ENCODE peak calls at places on chromosome 10, in seven cellular contexts. P is GM23248; M is CD8-positive, alpha-beta memory T cell; J is CD4-positive, CD25-positive, alpha-beta regulatory T cell; Q is thoracic aorta; Z is body of pancreas; L is uterus. R is an unnamed sample.
A peak's percentile ranks its signal among the peaks of the same experiment; 100 is the strongest.

GRCh38 chr10:111370101-111370500 is 293.3 kb downstream of the ADRA2A start:
- DNase-seq in L (no peak), P (peak; percentile 48), Z (no peak), J (no peak), Q (no peak), M (no peak), R (no peak)

GRCh38 chr10:62831346-62831745 is 15.2 kb upstream of the EGR2 start:
- DNase-seq in J (no peak), P (peak; percentile 88), M (no peak), L (no peak), Z (no peak), Q (no peak), R (no peak)

GRCh38 chr10:132036153-132036886 is 29.4 kb upstream of the JAKMIP3 start:
- DNase-seq in Z (peak; percentile 20), P (peak; percentile 54), M (no peak), Q (no peak), L (no peak), J (no peak), R (no peak)

GRCh38 chr10:20492447-20492846 is 404.7 kb downstream of the NEBL start:
- DNase-seq in M (no peak), Z (no peak), Q (no peak), P (no peak), J (no peak), L (no peak), R (peak; percentile 1)

GRCh38 chr10:28130267-28130666 is 131.4 kb upstream of the ODAD2 start:
- DNase-seq in L (no peak), J (no peak), P (peak; percentile 77), M (no peak), Z (no peak), Q (no peak), R (peak; percentile 68)

GRCh38 chr10:21935439-21936023 is 68.0 kb downstream of the DNAJC1 start:
- DNase-seq in Z (no peak), L (no peak), J (no peak), P (no peak), M (no peak), Q (no peak), R (no peak)

GRCh38 chr10:59970396-59971368 is 64.3 kb upstream of the CCDC6 start:
- DNase-seq in M (no peak), P (no peak), J (no peak), Q (no peak), Z (no peak), L (no peak), R (no peak)

GRCh38 chr10:7445474-7446135 is 34.8 kb upstream of the SFMBT2 start:
- DNase-seq in Z (no peak), J (no peak), Q (no peak), M (no peak), P (no peak), L (no peak), R (no peak)

GRCh38 chr10:75029874-75030273 is 81.6 kb upstream of the SAMD8 start:
- DNase-seq in M (no peak), L (no peak), J (no peak), Q (no peak), Z (no peak), P (no peak), R (peak; percentile 31)

GRCh38 chr10:121078036-121078435 is 226.9 kb downstream of the WDR11 start:
- DNase-seq in J (no peak), P (no peak), Q (no peak), Z (no peak), L (no peak), M (no peak), R (no peak)

GRCh38 chr10:37992083-37992482 is 15.6 kb upstream of the ZNF25 start:
- DNase-seq in L (no peak), Q (no peak), J (no peak), P (peak; percentile 7), Z (no peak), M (no peak), R (no peak)

GRCh38 chr10:24439935-24440334 is 231.0 kb downstream of the KIAA1217 start:
- DNase-seq in Q (no peak), Z (no peak), M (no peak), L (no peak), P (peak; percentile 60), J (no peak), R (no peak)

GRCh38 chr10:80437227-80437626 is 16.9 kb upstream of the TSPAN14 start:
- DNase-seq in Q (no peak), L (no peak), P (no peak), J (no peak), Z (no peak), M (no peak), R (no peak)

GRCh38 chr10:49426490-49427360 is 30.8 kb upstream of the DRGX start:
- DNase-seq in P (no peak), Z (no peak), J (no peak), M (no peak), Q (no peak), L (no peak), R (no peak)

GRCh38 chr10:133258818-133259602 is 17.7 kb downstream of the ADAM8 start:
- DNase-seq in M (peak; percentile 69), Q (peak; percentile 64), Z (peak; percentile 45), J (peak; percentile 47), P (peak; percentile 100), L (peak; percentile 69), R (peak; percentile 99)

GRCh38 chr10:122259075-122259466 is 12.0 kb upstream of the BTBD16 start:
- DNase-seq in Z (no peak), J (no peak), M (no peak), Q (no peak), P (no peak), L (no peak), R (no peak)

GRCh38 chr10:59622320-59622901 is 87.2 kb downstream of the SLC16A9 start:
- DNase-seq in M (peak; percentile 18), L (peak; percentile 37), Z (peak; percentile 38), P (peak; percentile 60), J (peak; percentile 9), Q (no peak), R (peak; percentile 39)

GRCh38 chr10:43898592-43898991 is 249.9 kb upstream of the ZNF32 start:
- DNase-seq in Z (no peak), J (no peak), L (no peak), P (no peak), Q (no peak), M (no peak), R (no peak)

GRCh38 chr10:133377818-133378250 is 1.2 kb upstream of the PAOX start:
- DNase-seq in J (no peak), P (no peak), L (no peak), Q (no peak), Z (no peak), M (no peak), R (no peak)

GRCh38 chr10:66746246-66746645 is 179.6 kb upstream of the LRRTM3 start:
- DNase-seq in Z (no peak), Q (no peak), J (no peak), P (no peak), M (no peak), L (no peak), R (no peak)

GRCh38 chr10:10818082-10818481 is 199.6 kb upstream of the CELF2 start:
- DNase-seq in J (no peak), Q (no peak), L (no peak), P (peak; percentile 89), M (no peak), Z (no peak), R (peak; percentile 89)

GRCh38 chr10:44975487-44976331 is 2.9 kb downstream of the DEPP1 start:
- DNase-seq in J (no peak), Q (no peak), Z (peak; percentile 82), P (peak; percentile 52), M (no peak), L (peak; percentile 77), R (peak; percentile 38)

GRCh38 chr10:44978213-44978569 is 418 bp downstream of the DEPP1 start:
- DNase-seq in J (no peak), Q (no peak), M (no peak), P (no peak), L (no peak), Z (no peak), R (no peak)

GRCh38 chr10:44977287-44978212 is 1.1 kb downstream of the DEPP1 start:
- DNase-seq in P (no peak), Z (peak; percentile 59), Q (no peak), M (no peak), L (peak; percentile 52), J (no peak), R (no peak)

GRCh38 chr10:44974628-44975431 is 3.8 kb downstream of the DEPP1 start:
- DNase-seq in P (peak; percentile 82), L (peak; percentile 73), J (peak; percentile 64), Q (no peak), Z (peak; percentile 77), M (peak; percentile 72), R (peak; percentile 83)

GRCh38 chr10:44976352-44977198 is 2.0 kb downstream of the DEPP1 start:
- DNase-seq in M (no peak), L (no peak), J (no peak), P (no peak), Q (no peak), Z (peak; percentile 50), R (no peak)
- H3K4me3 ChIP-seq in M (no peak overlapping the region), L (peak overlapping the region; percentile 85), J (no peak overlapping the region), P (no peak overlapping the region), Q (peak overlapping the region; percentile 73), Z (peak overlapping the region; percentile 71), R (no peak overlapping the region)

DNA sequence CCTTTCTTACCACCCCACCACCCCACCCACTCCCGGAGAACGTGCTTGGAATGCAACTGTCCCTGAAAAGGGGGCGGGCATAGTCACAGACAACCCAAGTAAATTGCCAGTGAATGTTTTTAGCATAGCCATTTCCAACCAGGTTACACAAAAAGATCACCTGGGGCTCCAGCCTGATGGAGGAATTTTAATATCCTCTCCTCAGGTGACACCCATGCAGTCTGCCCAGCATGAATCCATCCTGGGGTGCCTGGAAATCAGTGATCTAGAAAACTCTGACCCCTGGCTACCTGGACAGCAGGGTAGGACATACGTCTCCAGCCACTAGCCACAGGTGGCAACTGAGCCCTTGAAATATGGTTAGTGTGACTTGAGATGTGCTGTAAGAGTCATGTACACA is 61.1 kb downstream of the SORBS1 start:
- DNase-seq in Z (no peak), J (no peak), Q (no peak), M (no peak), L (no peak), P (no peak), R (no peak)
- H3K4me3 ChIP-seq in Z (no peak overlapping the region), J (no peak overlapping the region), Q (peak overlapping the region; percentile 6), M (no peak overlapping the region), L (no peak overlapping the region), P (no peak overlapping the region), R (no peak overlapping the region)

GRCh38 chr10:129970404-129971364 is 6.6 kb upstream of the EBF3 start:
- DNase-seq in M (no peak), Q (no peak), L (no peak), Z (no peak), J (no peak), P (no peak), R (no peak)
- H3K4me3 ChIP-seq in M (no peak overlapping the region), Q (peak overlapping the region; percentile 56), L (no peak overlapping the region), Z (no peak overlapping the region), J (no peak overlapping the region), P (no peak overlapping the region), R (peak overlapping the region; percentile 19)

GRCh38 chr10:31031205-31031665 is 430 bp downstream of the ZNF438 start:
- DNase-seq in M (no peak), Z (no peak), J (no peak), L (no peak), Q (no peak), P (peak; percentile 90), R (no peak)

GRCh38 chr10:31032515-31033132 is 959 bp upstream of the ZNF438 start:
- DNase-seq in Q (no peak), Z (no peak), L (no peak), J (no peak), M (no peak), P (no peak), R (no peak)

GRCh38 chr10:31030216-31030615 is 1.4 kb downstream of the ZNF438 start:
- DNase-seq in J (no peak), Q (no peak), Z (no peak), P (peak; percentile 47), M (no peak), L (no peak), R (peak; percentile 43)

GRCh38 chr10:31031666-31032514 is at the start of gene ZNF438:
- DNase-seq in P (peak; percentile 98), L (peak; percentile 98), J (peak; percentile 96), Q (peak; percentile 85), Z (peak; percentile 97), M (peak; percentile 97), R (peak; percentile 99)

GRCh38 chr10:31030800-31031199 is 865 bp downstream of the ZNF438 start:
- DNase-seq in Z (no peak), J (no peak), L (no peak), M (no peak), Q (no peak), P (no peak), R (no peak)
- H3K4me3 ChIP-seq in Z (peak overlapping the region; percentile 37), J (peak overlapping the region; percentile 74), L (peak overlapping the region; percentile 64), M (peak overlapping the region; percentile 93), Q (peak overlapping the region; percentile 79), P (peak overlapping the region; percentile 83), R (peak overlapping the region; percentile 65)